ENCODE peak calls at places on chromosomes 4 and X, in five cellular contexts. R is SK-N-SH, X is right lobe of liver, T is NT2/D1, C is heart left ventricle. J is an unnamed sample. For H3K36me3, the result is how much of the 10 kb centered on the place peaks cover.

GRCh38 chr4:133000012-133000411 is 149.1 kb upstream of the PCDH10 start:
- DNase-seq in C (no peak), X (no peak), R (no peak), T (no peak), J (no peak)

GRCh38 chr4:126916626-126917140 is 716.1 kb upstream of the INTU start:
- DNase-seq in T (no peak), R (no peak), C (no peak), X (no peak), J (no peak)

GRCh38 chrX:112008724-112009123 is 73.9 kb downstream of the TRPC5 start:
- DNase-seq in R (no peak), X (no peak), C (no peak), T (no peak), J (no peak)

GRCh38 chr4:101621120-101621519 is 169.4 kb upstream of the BANK1 start:
- DNase-seq in X (no peak), T (no peak), C (no peak), R (no peak), J (no peak)

GRCh38 chr4:82798168-82799005 is at the start of gene SCD5:
- DNase-seq in T (no peak), C (peak), R (peak), X (peak), J (peak)

GRCh38 chr4:178856139-178856800 is 1414.0 kb upstream of the AGA start:
- DNase-seq in R (no peak), C (no peak), X (no peak), T (no peak), J (no peak)

GRCh38 chr4:184805462-184806245 is 20.1 kb downstream of the ACSL1 start:
- DNase-seq in R (peak), T (no peak), C (peak), X (peak), J (peak)

GRCh38 chr4:183966371-183966770 is 61.3 kb downstream of the STOX2 start:
- DNase-seq in T (no peak), C (no peak), R (no peak), X (no peak), J (no peak)

GRCh38 chrX:155768036-155768769 is 112.9 kb upstream of the VAMP7 start:
- DNase-seq in R (peak), C (peak), T (no peak), X (peak), J (no peak)

GRCh38 chr4:56990109-56990508 is 11.4 kb downstream of the POLR2B start:
- DNase-seq in X (no peak), C (no peak), R (no peak), T (no peak), J (no peak)

GRCh38 chr4:80963051-80963450 is 67.5 kb upstream of the BMP3 start:
- DNase-seq in C (no peak), X (no peak), T (no peak), R (no peak), J (no peak)

GRCh38 chrX:32954125-32954524 is 257.2 kb downstream of the DMD start:
- DNase-seq in T (no peak), C (no peak), X (no peak), R (no peak), J (no peak)

GRCh38 chrX:125203379-125203736 is 116.3 kb upstream of the TEX13C start:
- DNase-seq in C (peak), R (peak), X (peak), T (no peak), J (no peak)

GRCh38 chr4:37447886-37448285 is 203.3 kb downstream of the NWD2 start:
- DNase-seq in T (no peak), C (no peak), R (no peak), X (no peak), J (no peak)

GRCh38 chrX:34734383-34734782 is 77.3 kb upstream of the TMEM47 start:
- DNase-seq in C (no peak), T (no peak), R (no peak), X (no peak), J (no peak)

GRCh38 chr4:72311291-72311690 is 257.7 kb downstream of the ADAMTS3 start:
- DNase-seq in R (no peak), X (no peak), C (no peak), T (no peak), J (no peak)

DNA sequence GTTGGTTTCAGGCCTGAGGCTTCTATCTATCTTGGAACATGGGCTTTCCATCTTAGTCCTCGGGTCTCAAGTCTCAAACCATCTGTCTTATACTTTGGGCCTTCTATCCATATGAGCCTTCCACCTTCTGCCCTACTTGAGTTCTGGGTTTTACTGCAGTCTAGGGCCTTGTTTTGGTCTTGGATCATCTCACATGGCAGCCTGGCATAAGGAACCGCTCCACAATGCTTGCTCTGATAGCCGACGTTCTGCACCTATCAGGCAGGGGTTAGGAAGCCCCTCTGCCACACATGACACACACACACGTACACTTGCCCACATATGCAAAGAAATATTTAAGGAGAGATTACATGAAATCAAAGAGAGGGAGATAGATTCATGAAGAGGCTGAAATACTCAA is 264.0 kb downstream of the CHIC1 start:
- DNase-seq in R (no peak), T (no peak), X (no peak), C (no peak), J (no peak)
- H3K36me3 ChIP-seq in R (half or more), T (under half), X (under half), C (under half), J (under half)

DNA sequence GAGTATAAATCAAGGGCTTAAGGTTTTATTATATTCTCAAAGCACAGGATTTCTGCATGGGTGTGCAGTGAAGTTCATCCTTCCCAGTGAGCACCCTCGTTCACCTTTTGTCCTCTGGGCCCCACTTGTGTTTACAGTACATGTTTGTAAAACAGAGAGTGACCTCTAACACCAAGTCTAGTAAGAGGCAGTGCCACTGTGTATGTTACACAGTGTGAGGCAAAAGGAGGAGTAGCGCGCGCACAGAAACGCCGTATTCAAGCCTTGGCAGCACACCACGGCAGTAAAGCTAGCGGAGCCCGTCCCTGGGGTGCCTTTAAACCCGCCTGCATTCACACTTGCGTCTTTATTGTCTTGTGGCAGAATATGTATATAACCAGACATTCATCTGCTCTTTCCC is 51.9 kb downstream of the CCNI start:
- DNase-seq in T (no peak), X (peak), R (no peak), C (no peak), J (no peak)
- H3K36me3 ChIP-seq in T (half or more), X (under half), R (half or more), C (under half), J (under half)

DNA sequence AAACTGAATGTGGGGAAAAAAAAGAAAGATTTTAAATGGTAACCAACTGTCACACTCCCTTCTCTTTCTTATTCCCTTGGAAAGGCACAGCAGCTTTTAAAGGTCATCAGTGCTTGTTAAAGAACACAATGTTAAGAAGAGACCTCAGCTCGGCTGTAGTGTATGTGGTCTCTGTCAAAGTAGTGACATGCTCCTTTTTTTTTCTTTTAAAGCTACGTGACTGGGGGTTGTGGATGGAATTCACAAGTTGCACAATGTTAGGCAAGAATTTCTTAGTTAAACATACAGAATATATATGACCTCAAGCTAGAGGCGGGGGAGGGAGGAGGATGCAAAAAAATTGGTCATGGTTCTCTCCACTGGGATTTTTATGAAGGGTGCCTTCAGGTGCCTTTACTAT is 45.6 kb downstream of the OCRL start:
- DNase-seq in C (no peak), X (no peak), T (no peak), R (no peak), J (no peak)
- H3K36me3 ChIP-seq in C (under half), X (under half), T (under half), R (half or more), J (under half)

GRCh38 chrX:53654378-53654777 is 32.1 kb downstream of the HUWE1 start:
- DNase-seq in R (no peak), T (no peak), X (no peak), C (no peak), J (no peak)
- H3K36me3 ChIP-seq in R (under half), T (half or more), X (under half), C (under half), J (under half)

GRCh38 chr4:99076292-99076976 is 12.2 kb downstream of the ADH5 start:
- DNase-seq in R (no peak), T (no peak), C (no peak), X (no peak), J (no peak)
- H3K36me3 ChIP-seq in R (half or more), T (half or more), C (under half), X (under half), J (half or more)

DNA sequence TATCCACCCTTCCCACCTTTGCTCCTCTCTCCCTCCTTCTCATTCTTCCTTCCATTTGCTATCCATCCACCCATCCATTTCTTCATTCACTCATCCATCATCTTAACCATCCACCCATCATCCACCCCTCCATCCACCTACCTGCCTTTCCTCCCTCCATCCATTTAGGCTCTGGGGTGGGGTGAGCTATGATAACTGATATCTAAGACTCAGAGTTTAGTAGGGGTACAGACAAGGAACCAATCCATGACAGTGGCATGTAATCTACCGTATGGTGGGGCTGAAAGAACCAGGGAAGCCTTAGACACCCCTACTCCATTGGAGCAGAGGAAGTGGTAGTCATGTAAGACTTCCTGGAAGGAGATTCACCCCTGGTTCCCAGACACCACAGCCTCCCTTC is 23.2 kb downstream of the PSAPL1 start:
- DNase-seq in X (no peak), C (no peak), R (peak), T (no peak), J (no peak)
- H3K36me3 ChIP-seq in X (under half), C (under half), R (under half), T (under half), J (under half)

GRCh38 chrX:78119521-78120227 is 15.6 kb downstream of the PGK1 start:
- DNase-seq in R (no peak), C (no peak), T (no peak), X (no peak), J (no peak)

GRCh38 chrX:78118628-78119027 is 14.6 kb downstream of the PGK1 start:
- DNase-seq in T (no peak), C (no peak), R (no peak), X (no peak), J (no peak)

GRCh38 chrX:78111140-78111931 is 7.3 kb downstream of the PGK1 start:
- DNase-seq in C (no peak), R (no peak), T (no peak), X (peak), J (no peak)

GRCh38 chrX:78116365-78116764 is 12.3 kb downstream of the PGK1 start:
- DNase-seq in R (no peak), C (no peak), T (no peak), X (no peak), J (no peak)
- H3K36me3 ChIP-seq in R (half or more), C (under half), T (half or more), X (under half), J (under half)

GRCh38 chr4:3239998-3240920 is 8.7 kb upstream of the MSANTD1 start:
- DNase-seq in R (no peak), X (no peak), C (no peak), T (no peak), J (peak)

GRCh38 chr4:3240936-3241522 is 7.9 kb upstream of the MSANTD1 start:
- DNase-seq in T (no peak), C (no peak), X (no peak), R (no peak), J (no peak)

GRCh38 chr4:3244002-3244401 is 5.0 kb upstream of the MSANTD1 start:
- DNase-seq in X (no peak), R (no peak), T (no peak), C (no peak), J (no peak)

GRCh38 chr4:3243066-3243775 is 5.7 kb upstream of the MSANTD1 start:
- DNase-seq in T (no peak), X (no peak), R (no peak), C (no peak), J (peak)

DNA sequence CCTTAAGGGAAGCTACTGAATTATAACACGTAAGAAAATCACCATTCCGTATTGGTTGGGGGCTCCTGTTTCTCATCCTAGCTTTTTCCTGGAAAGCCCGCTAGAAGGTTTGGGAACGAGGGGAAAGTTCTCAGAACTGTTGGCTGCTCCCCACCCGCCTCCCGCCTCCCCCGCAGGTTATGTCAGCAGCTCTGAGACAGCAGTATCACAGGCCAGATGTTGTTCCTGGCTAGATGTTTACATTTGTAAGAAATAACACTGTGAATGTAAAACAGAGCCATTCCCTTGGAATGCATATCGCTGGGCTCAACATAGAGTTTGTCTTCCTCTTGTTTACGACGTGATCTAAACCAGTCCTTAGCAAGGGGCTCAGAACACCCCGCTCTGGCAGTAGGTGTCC is 7.1 kb upstream of the MSANTD1 start:
- DNase-seq in C (no peak), T (no peak), X (no peak), R (no peak), J (no peak)
- H3K36me3 ChIP-seq in C (under half), T (half or more), X (under half), R (under half), J (under half)

GRCh38 chr4:39756159-39756558 is 58.2 kb downstream of the UBE2K start:
- DNase-seq in T (no peak), R (no peak), C (no peak), X (no peak), J (no peak)

GRCh38 chr4:39759569-39759968 is 61.6 kb downstream of the UBE2K start:
- DNase-seq in T (no peak), C (no peak), X (no peak), R (no peak), J (no peak)

GRCh38 chr4:39758176-39758575 is 60.2 kb downstream of the UBE2K start:
- DNase-seq in T (no peak), C (no peak), R (no peak), X (no peak), J (no peak)

GRCh38 chr4:39750216-39750615 is 52.3 kb downstream of the UBE2K start:
- DNase-seq in C (no peak), R (no peak), X (no peak), T (no peak), J (no peak)

DNA sequence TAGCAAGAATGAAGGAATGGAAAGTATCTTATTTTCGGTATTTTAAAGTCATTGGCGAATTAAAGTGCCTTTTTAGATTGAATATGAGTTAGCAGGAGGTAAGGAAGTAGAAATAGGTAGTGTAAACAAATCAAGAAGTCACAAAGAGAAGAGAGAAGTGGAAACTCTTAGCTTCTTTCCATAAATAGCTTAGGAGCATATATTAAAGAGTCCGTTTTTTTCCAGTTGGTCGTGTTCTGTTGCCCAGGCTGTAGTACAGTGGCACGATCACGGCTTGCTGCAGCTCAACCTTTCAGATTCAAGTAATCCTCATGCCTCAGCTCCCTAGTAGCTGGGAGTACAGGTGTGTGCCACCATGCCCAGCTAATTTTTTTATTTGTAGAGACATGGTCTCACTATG is 56.4 kb downstream of the UBE2K start:
- DNase-seq in T (no peak), R (no peak), X (no peak), C (no peak), J (no peak)
- H3K36me3 ChIP-seq in T (half or more), R (under half), X (under half), C (under half), J (under half)

GRCh38 chr4:2930821-2931764 is 32.1 kb downstream of the NOP14 start:
- DNase-seq in X (peak), R (no peak), T (no peak), C (peak), J (peak)
- H3K36me3 ChIP-seq in X (under half), R (half or more), T (half or more), C (under half), J (under half)